ENCODE peak calls at places on chromosomes 12 and 14, in ten cellular contexts. One of them, this sample, is unnamed.

GRCh38 chr12:6871052-6871957 is 1.8 kb downstream of the SPSB2 start:
- DNase-seq in PC-9: peak; percentile 82
- DNase-seq in fibroblast of lung: no peak
- DNase-seq in K562: no peak
- DNase-seq in GM23248: peak; percentile 68
- DNase-seq in PC-3: peak; percentile 69
- DNase-seq in A673: peak; percentile 38
- DNase-seq in MM.1S: peak; percentile 33
- DNase-seq in DND-41: peak; percentile 34
- DNase-seq in astrocyte: no peak
- DNase-seq in this sample: peak; percentile 65

GRCh38 chr12:103742349-103742784 is 98.7 kb downstream of the NT5DC3 start:
- DNase-seq in K562: no peak
- DNase-seq in fibroblast of lung: peak; percentile 10
- DNase-seq in astrocyte: peak; percentile 10
- DNase-seq in MM.1S: no peak
- DNase-seq in A673: peak; percentile 24
- DNase-seq in PC-9: peak; percentile 59
- DNase-seq in DND-41: no peak
- DNase-seq in GM23248: peak; percentile 39
- DNase-seq in PC-3: peak; percentile 61
- DNase-seq in this sample: no peak

GRCh38 chr14:50974118-50974517 is 29.8 kb upstream of the PYGL start:
- DNase-seq in DND-41: no peak
- DNase-seq in PC-3: no peak
- DNase-seq in MM.1S: no peak
- DNase-seq in PC-9: no peak
- DNase-seq in A673: no peak
- DNase-seq in astrocyte: no peak
- DNase-seq in K562: no peak
- DNase-seq in GM23248: no peak
- DNase-seq in fibroblast of lung: no peak
- DNase-seq in this sample: no peak

GRCh38 chr14:104346608-104347007 is 208.2 kb downstream of the KIF26A start:
- DNase-seq in astrocyte: no peak
- DNase-seq in GM23248: no peak
- DNase-seq in PC-9: no peak
- DNase-seq in A673: no peak
- DNase-seq in fibroblast of lung: no peak
- DNase-seq in K562: no peak
- DNase-seq in MM.1S: no peak
- DNase-seq in DND-41: no peak
- DNase-seq in PC-3: no peak
- DNase-seq in this sample: no peak

GRCh38 chr12:122145505-122146330 is 28.3 kb downstream of the IL31 start:
- DNase-seq in DND-41: no peak
- DNase-seq in K562: no peak
- DNase-seq in fibroblast of lung: no peak
- DNase-seq in astrocyte: no peak
- DNase-seq in A673: no peak
- DNase-seq in MM.1S: no peak
- DNase-seq in PC-9: no peak
- DNase-seq in PC-3: no peak
- DNase-seq in GM23248: no peak
- DNase-seq in this sample: no peak

GRCh38 chr14:65432361-65432948 is 19.9 kb downstream of the FUT8 start:
- DNase-seq in PC-3: no peak
- DNase-seq in fibroblast of lung: no peak
- DNase-seq in K562: no peak
- DNase-seq in MM.1S: no peak
- DNase-seq in A673: no peak
- DNase-seq in GM23248: no peak
- DNase-seq in astrocyte: peak; percentile 72
- DNase-seq in PC-9: no peak
- DNase-seq in DND-41: no peak
- DNase-seq in this sample: no peak

GRCh38 chr12:50589650-50590435 is 85.1 kb downstream of the DIP2B start:
- DNase-seq in fibroblast of lung: peak; percentile 48
- DNase-seq in MM.1S: no peak
- DNase-seq in A673: peak; percentile 97
- DNase-seq in PC-3: peak; percentile 87
- DNase-seq in astrocyte: peak; percentile 98
- DNase-seq in DND-41: peak; percentile 72
- DNase-seq in K562: no peak
- DNase-seq in PC-9: peak; percentile 53
- DNase-seq in GM23248: peak; percentile 91
- DNase-seq in this sample: peak; percentile 18

GRCh38 chr12:91890742-91891141 is 254.9 kb downstream of the BTG1 start:
- DNase-seq in MM.1S: no peak
- DNase-seq in DND-41: no peak
- DNase-seq in fibroblast of lung: peak; percentile 16
- DNase-seq in K562: no peak
- DNase-seq in A673: no peak
- DNase-seq in PC-3: peak; percentile 75
- DNase-seq in GM23248: peak; percentile 31
- DNase-seq in PC-9: peak; percentile 16
- DNase-seq in astrocyte: no peak
- DNase-seq in this sample: no peak

DNA sequence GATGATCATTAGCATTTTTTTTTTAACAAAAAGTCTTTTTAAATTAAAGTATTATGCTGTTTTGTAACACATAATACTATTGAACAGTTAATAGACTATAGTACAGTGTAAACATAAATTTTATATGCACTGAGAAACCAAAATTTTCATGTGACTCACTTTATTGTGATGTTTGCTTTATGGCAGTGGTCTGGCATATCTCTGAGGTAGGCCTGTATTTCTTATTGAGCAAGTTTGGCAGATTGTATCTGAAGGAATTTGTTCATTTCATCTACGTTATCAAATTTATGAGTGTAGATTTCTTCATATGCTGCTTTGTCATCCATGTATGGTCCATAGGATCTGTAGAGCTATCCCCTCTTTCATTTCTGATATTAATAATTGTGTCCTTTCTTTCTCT is 78.8 kb upstream of the PDE3A start:
- DNase-seq in PC-9: no peak
- DNase-seq in GM23248: no peak
- DNase-seq in K562: no peak
- DNase-seq in PC-3: peak; percentile 24
- DNase-seq in MM.1S: no peak
- DNase-seq in DND-41: no peak
- DNase-seq in fibroblast of lung: no peak
- DNase-seq in A673: no peak
- DNase-seq in astrocyte: no peak
- DNase-seq in this sample: no peak
- H3K9me3 ChIP-seq in PC-9: no peaks in the 10 kb centered on the region
- H3K9me3 ChIP-seq in GM23248: no peaks in the 10 kb centered on the region
- H3K9me3 ChIP-seq in K562: no peaks in the 10 kb centered on the region
- H3K9me3 ChIP-seq in PC-3: no peaks in the 10 kb centered on the region
- H3K9me3 ChIP-seq in MM.1S: no peaks in the 10 kb centered on the region
- H3K9me3 ChIP-seq in DND-41: no peaks in the 10 kb centered on the region
- H3K9me3 ChIP-seq in fibroblast of lung: no peaks in the 10 kb centered on the region
- H3K9me3 ChIP-seq in A673: no peaks in the 10 kb centered on the region
- H3K9me3 ChIP-seq in astrocyte: no peaks in the 10 kb centered on the region
- H3K9me3 ChIP-seq in this sample: no peaks in the 10 kb centered on the region

GRCh38 chr12:57461326-57461903 is 1.8 kb downstream of the GLI1 start:
- DNase-seq in astrocyte: peak; percentile 43
- DNase-seq in MM.1S: no peak
- DNase-seq in K562: peak; percentile 89
- DNase-seq in GM23248: peak; percentile 78
- DNase-seq in fibroblast of lung: peak; percentile 52
- DNase-seq in DND-41: peak; percentile 81
- DNase-seq in A673: peak; percentile 92
- DNase-seq in PC-3: peak; percentile 32
- DNase-seq in PC-9: peak; percentile 39
- DNase-seq in this sample: peak; percentile 89

GRCh38 chr12:57459750-57460400 is at the start of gene GLI1:
- DNase-seq in MM.1S: no peak
- DNase-seq in A673: peak; percentile 51
- DNase-seq in GM23248: peak; percentile 68
- DNase-seq in PC-3: no peak
- DNase-seq in DND-41: no peak
- DNase-seq in fibroblast of lung: peak; percentile 46
- DNase-seq in K562: peak; percentile 69
- DNase-seq in PC-9: no peak
- DNase-seq in astrocyte: peak; percentile 21
- DNase-seq in this sample: peak; percentile 73

GRCh38 chr12:57461904-57462306 is 2.3 kb downstream of the GLI1 start:
- DNase-seq in DND-41: no peak
- DNase-seq in fibroblast of lung: no peak
- DNase-seq in A673: no peak
- DNase-seq in PC-9: no peak
- DNase-seq in PC-3: no peak
- DNase-seq in K562: no peak
- DNase-seq in GM23248: no peak
- DNase-seq in astrocyte: peak; percentile 21
- DNase-seq in MM.1S: no peak
- DNase-seq in this sample: no peak

GRCh38 chr12:57459055-57459749 is 383 bp upstream of the GLI1 start:
- DNase-seq in MM.1S: peak; percentile 91
- DNase-seq in GM23248: peak; percentile 95
- DNase-seq in PC-3: peak; percentile 96
- DNase-seq in K562: peak; percentile 79
- DNase-seq in A673: peak; percentile 98
- DNase-seq in DND-41: peak; percentile 98
- DNase-seq in fibroblast of lung: peak; percentile 97
- DNase-seq in PC-9: peak; percentile 90
- DNase-seq in astrocyte: peak; percentile 92
- DNase-seq in this sample: peak; percentile 97

DNA sequence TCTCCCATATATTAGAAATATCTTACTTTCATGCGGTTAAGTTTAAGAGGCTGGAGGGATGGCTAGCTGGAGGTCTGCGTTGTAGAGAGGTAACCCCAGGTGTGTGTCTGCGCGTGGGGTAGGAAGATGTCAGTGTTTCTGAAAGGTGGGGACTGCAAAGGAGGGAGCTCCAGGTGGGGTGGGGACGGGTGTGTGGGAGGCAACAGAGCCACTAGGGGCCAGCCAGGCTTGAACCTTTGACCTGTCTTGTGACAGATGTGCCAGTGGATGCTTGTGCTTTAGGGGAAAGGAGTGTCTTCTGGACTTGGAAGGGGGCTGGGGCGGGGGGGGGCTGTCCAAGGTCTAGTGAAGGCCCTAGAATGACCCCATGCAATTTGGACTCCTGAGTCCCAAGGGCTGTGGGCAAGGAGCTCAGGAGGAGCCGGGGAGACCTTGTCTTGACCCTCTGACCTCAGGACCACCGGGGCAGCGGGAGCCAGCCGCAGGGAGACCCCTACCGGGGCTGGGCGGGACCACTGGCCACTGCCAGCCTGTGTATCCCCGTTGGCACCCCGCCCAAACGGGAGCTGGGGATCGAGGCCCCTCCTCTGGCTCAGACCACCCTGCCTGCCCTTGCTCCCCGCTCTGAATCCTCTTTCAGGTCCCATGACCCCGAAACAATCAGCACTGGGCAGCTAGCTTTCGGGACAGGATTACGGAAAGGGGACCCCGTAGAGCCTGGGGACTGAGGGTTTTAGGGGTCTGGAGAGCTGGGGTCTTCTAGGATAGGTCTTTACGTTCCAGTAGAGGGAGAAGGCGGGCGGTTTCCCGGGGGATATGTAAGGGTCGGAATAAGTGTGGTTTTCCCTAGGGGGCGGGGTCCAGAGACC is 1.1 kb downstream of the GLI1 start:
- DNase-seq in K562: peak; percentile 40
- DNase-seq in GM23248: no peak
- DNase-seq in PC-9: no peak
- DNase-seq in MM.1S: peak; percentile 10
- DNase-seq in PC-3: no peak
- DNase-seq in astrocyte: no peak
- DNase-seq in DND-41: peak; percentile 28
- DNase-seq in fibroblast of lung: no peak
- DNase-seq in A673: no peak
- DNase-seq in this sample: peak; percentile 70
- TF ChIP-seq EZH2 in K562: no peak
- TF ChIP-seq EZH2 in GM23248: no peak
- TF ChIP-seq EZH2 in PC-9: no peak
- TF ChIP-seq EZH2 in MM.1S: no peak
- TF ChIP-seq EZH2 in PC-3: no peak
- TF ChIP-seq EZH2 in astrocyte: peak; percentile 45
- TF ChIP-seq EZH2 in DND-41: no peak
- TF ChIP-seq EZH2 in fibroblast of lung: no peak
- TF ChIP-seq EZH2 in A673: no peak
- TF ChIP-seq EZH2 in this sample: no peak

DNA sequence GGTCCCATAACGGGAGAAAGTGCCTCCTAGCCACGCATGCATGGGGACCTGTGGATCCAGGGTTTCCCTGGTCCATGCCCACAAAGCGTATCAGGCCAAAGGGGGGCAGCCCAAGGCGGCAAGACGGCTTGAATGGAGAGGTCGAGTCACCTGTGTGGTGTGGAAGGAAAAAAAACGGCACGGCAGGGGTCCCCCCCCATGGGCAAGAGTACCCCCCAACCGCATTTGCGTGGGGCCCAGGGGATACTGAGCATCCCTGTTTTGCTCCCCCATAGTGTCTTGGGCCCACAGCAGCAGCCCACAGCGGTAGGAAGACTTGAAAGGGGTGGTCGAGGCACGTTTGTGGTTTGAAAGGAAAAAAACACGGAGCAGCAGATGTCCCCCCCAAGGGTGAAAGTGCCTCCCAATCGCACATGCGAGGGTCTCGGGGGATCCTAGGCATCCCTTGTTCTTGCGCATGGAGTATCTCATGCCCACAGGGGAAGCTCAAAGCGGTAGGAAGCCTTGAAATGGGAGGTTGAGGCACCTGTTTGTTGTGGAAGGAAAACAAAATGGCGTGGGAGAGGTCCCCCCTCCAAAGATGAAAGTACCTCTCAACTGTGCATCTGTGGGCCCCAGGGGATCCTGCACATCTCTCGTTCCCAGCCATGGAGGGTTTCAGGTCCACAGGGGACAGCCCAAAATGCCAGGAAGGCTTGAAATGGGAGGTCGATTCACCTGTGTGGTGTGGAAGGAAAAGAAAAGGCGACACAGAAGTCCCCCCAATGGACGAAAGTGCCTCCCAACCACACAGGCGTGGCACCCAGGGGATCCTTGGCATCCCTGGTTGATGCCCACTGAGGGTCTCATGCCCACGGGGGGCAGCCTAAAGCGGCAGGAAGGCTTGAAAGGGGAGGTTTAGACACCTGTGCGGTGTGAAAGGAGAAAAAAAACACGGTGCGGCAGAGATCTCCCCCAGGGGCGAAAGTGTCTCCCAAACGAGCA is 577.5 kb downstream of the ALG10 start:
- DNase-seq in GM23248: no peak
- DNase-seq in DND-41: no peak
- DNase-seq in A673: no peak
- DNase-seq in astrocyte: no peak
- DNase-seq in fibroblast of lung: no peak
- DNase-seq in K562: peak; percentile 1
- DNase-seq in PC-9: no peak
- DNase-seq in PC-3: no peak
- DNase-seq in MM.1S: no peak
- DNase-seq in this sample: no peak
- H3K9me3 ChIP-seq in GM23248: no peaks in the 10 kb centered on the region
- H3K9me3 ChIP-seq in DND-41: peaks cover 56% of the 10 kb centered on the region
- H3K9me3 ChIP-seq in A673: peaks cover 22% of the 10 kb centered on the region
- H3K9me3 ChIP-seq in astrocyte: peaks cover 36% of the 10 kb centered on the region
- H3K9me3 ChIP-seq in fibroblast of lung: no peaks in the 10 kb centered on the region
- H3K9me3 ChIP-seq in K562: no peaks in the 10 kb centered on the region
- H3K9me3 ChIP-seq in PC-9: no peaks in the 10 kb centered on the region
- H3K9me3 ChIP-seq in PC-3: peaks cover 10% of the 10 kb centered on the region
- H3K9me3 ChIP-seq in MM.1S: no peaks in the 10 kb centered on the region
- H3K9me3 ChIP-seq in this sample: no peaks in the 10 kb centered on the region

GRCh38 chr12:64826234-64826633 is 1.8 kb downstream of the TBC1D30 start:
- DNase-seq in PC-9: no peak
- DNase-seq in fibroblast of lung: peak; percentile 60
- DNase-seq in PC-3: no peak
- DNase-seq in DND-41: no peak
- DNase-seq in MM.1S: no peak
- DNase-seq in K562: peak; percentile 34
- DNase-seq in GM23248: peak; percentile 61
- DNase-seq in A673: peak; percentile 80
- DNase-seq in astrocyte: peak; percentile 44
- DNase-seq in this sample: peak; percentile 78
- TF ChIP-seq EZH2 in PC-9: no peak
- TF ChIP-seq EZH2 in fibroblast of lung: no peak
- TF ChIP-seq EZH2 in PC-3: no peak
- TF ChIP-seq EZH2 in DND-41: no peak
- TF ChIP-seq EZH2 in MM.1S: no peak
- TF ChIP-seq EZH2 in K562: no peak
- TF ChIP-seq EZH2 in GM23248: no peak
- TF ChIP-seq EZH2 in A673: no peak
- TF ChIP-seq EZH2 in astrocyte: no peak
- TF ChIP-seq EZH2 in this sample: no peak